ENCODE peak calls at places on chromosomes 16 and 17, in seven cellular contexts. J, A, I, Q, F, K and T are unnamed samples. For H3K9me3, the result is how much of the 10 kb centered on the place peaks cover.

GRCh38 chr17:75842411-75842810 is 1.8 kb downstream of the UNC13D start:
- DNase-seq in I (no peak), Q (no peak), K (no peak), A (no peak), F (peak), J (no peak), T (no peak)

GRCh38 chr16:85384831-85385462 is 228.2 kb upstream of the GSE1 start:
- DNase-seq in J (no peak), F (peak), K (peak), I (peak), Q (no peak), A (no peak), T (peak)

GRCh38 chr17:41340934-41341861 is 9.4 kb downstream of the KRT33A start:
- DNase-seq in F (no peak), I (no peak), J (no peak), A (no peak), Q (no peak), K (no peak), T (no peak)

GRCh38 chr16:660132-660458 is 7.8 kb upstream of the RHOT2 start:
- DNase-seq in J (no peak), F (no peak), A (no peak), Q (no peak), I (no peak), K (no peak), T (no peak)

GRCh38 chr16:67055712-67056487 is 27.0 kb downstream of the CBFB start:
- DNase-seq in F (no peak), Q (peak), I (no peak), J (no peak), K (no peak), A (peak), T (no peak)

GRCh38 chr17:51091635-51092034 is 29.0 kb downstream of the SPAG9 start:
- DNase-seq in J (no peak), A (no peak), K (no peak), Q (no peak), F (no peak), I (no peak), T (no peak)

GRCh38 chr17:48143629-48144028 is 36.1 kb downstream of the SNX11 start:
- DNase-seq in Q (no peak), I (no peak), J (no peak), A (no peak), K (no peak), F (no peak), T (no peak)

GRCh38 chr16:64408699-64409098 is 713.2 kb downstream of the CDH11 start:
- DNase-seq in Q (no peak), F (no peak), J (no peak), A (no peak), I (no peak), K (no peak), T (no peak)

GRCh38 chr17:65297916-65298315 is 160.7 kb downstream of the RGS9 start:
- DNase-seq in J (no peak), A (no peak), K (no peak), F (no peak), Q (no peak), I (no peak), T (no peak)

GRCh38 chr16:78895661-78896060 is 704.9 kb downstream of the MAF start:
- DNase-seq in Q (no peak), J (no peak), F (no peak), I (no peak), K (no peak), A (no peak), T (no peak)

GRCh38 chr16:79613009-79613408 is 12.5 kb upstream of the MAF start:
- DNase-seq in Q (no peak), A (no peak), K (no peak), F (no peak), I (no peak), J (no peak), T (no peak)

GRCh38 chr16:54928421-54929089 is 2.1 kb upstream of the IRX5 start:
- DNase-seq in Q (peak), I (peak), K (peak), A (peak), F (no peak), J (no peak), T (no peak)

GRCh38 chr17:17001874-17002520 is 30.1 kb upstream of the TNFRSF13B start:
- DNase-seq in K (peak), I (peak), A (peak), Q (peak), J (peak), F (peak), T (peak)

GRCh38 chr16:78500659-78501226 is 401.3 kb downstream of the WWOX start:
- DNase-seq in J (no peak), Q (no peak), I (no peak), K (no peak), F (no peak), A (no peak), T (no peak)

GRCh38 chr17:42116705-42117396 is 4.3 kb downstream of the KAT2A start:
- DNase-seq in K (peak), A (peak), I (peak), Q (peak), J (peak), F (peak), T (peak)

GRCh38 chr17:5011928-5012327 is 14.2 kb downstream of the KIF1C start:
- DNase-seq in A (no peak), J (no peak), I (no peak), K (no peak), Q (no peak), F (no peak), T (no peak)

GRCh38 chr16:29898786-29899515 is 399 bp downstream of the SEZ6L2 start:
- DNase-seq in J (no peak), F (no peak), A (peak), Q (peak), I (peak), K (no peak), T (peak)

GRCh38 chr17:58525239-58525638 is 10.8 kb upstream of the MTMR4 start:
- DNase-seq in F (peak), Q (no peak), K (peak), A (no peak), I (no peak), J (no peak), T (peak)

GRCh38 chr17:70041061-70041460 is 34.0 kb upstream of the KCNJ16 start:
- DNase-seq in A (no peak), K (no peak), Q (no peak), J (no peak), I (no peak), F (no peak), T (no peak)

GRCh38 chr17:40086150-40087044 is 14.0 kb downstream of the NR1D1 start:
- DNase-seq in J (no peak), F (no peak), Q (peak), K (peak), I (peak), A (peak), T (peak)

GRCh38 chr16:30585022-30585399 is 486 bp downstream of the ZNF785 start:
- DNase-seq in I (no peak), F (peak), J (no peak), K (no peak), Q (peak), A (no peak), T (peak)

GRCh38 chr16:81891734-81892364 is 112.8 kb downstream of the PLCG2 start:
- DNase-seq in K (no peak), J (no peak), A (no peak), I (no peak), F (peak), Q (no peak), T (no peak)

GRCh38 chr17:2062571-2063183 is 7.8 kb downstream of the HIC1 start:
- DNase-seq in Q (no peak), F (peak), A (no peak), J (no peak), I (no peak), K (peak), T (no peak)

GRCh38 chr17:66944365-66945203 is 19.9 kb upstream of the CACNG4 start:
- DNase-seq in I (no peak), F (no peak), J (no peak), A (no peak), Q (peak), K (no peak), T (no peak)

GRCh38 chr17:31691251-31691905 is 167.7 kb downstream of the COPRS start:
- DNase-seq in A (no peak), I (no peak), J (no peak), F (no peak), K (no peak), Q (no peak), T (no peak)

GRCh38 chr17:11506635-11507034 is 91.6 kb upstream of the DNAH9 start:
- DNase-seq in Q (no peak), F (no peak), I (no peak), J (no peak), K (no peak), A (no peak), T (no peak)

GRCh38 chr16:12262454-12263180 is 286.1 kb downstream of the SNX29 start:
- DNase-seq in I (peak), J (no peak), A (no peak), Q (no peak), F (no peak), K (no peak), T (peak)

GRCh38 chr16:11272484-11272883 is 945 bp downstream of the PRM3 start:
- DNase-seq in I (no peak), A (no peak), F (no peak), J (no peak), Q (no peak), K (no peak), T (no peak)

GRCh38 chr17:13865650-13866049 is 203.7 kb upstream of the COX10 start:
- DNase-seq in A (no peak), K (no peak), I (no peak), Q (no peak), J (no peak), F (peak), T (no peak)

GRCh38 chr17:45131616-45132301 is 556 bp downstream of the PLCD3 start:
- DNase-seq in I (peak), K (peak), F (peak), J (no peak), A (no peak), Q (peak), T (peak)

GRCh38 chr17:79042421-79043190 is 18.6 kb downstream of the C1QTNF1 start:
- DNase-seq in J (peak), I (peak), F (peak), A (peak), K (peak), Q (peak), T (peak)

GRCh38 chr16:25109643-25110042 is 1.9 kb upstream of the LCMT1 start:
- DNase-seq in F (peak), K (no peak), A (peak), Q (no peak), I (no peak), J (no peak), T (peak)

GRCh38 chr17:31967643-31968042 is 30.8 kb downstream of the SUZ12 start:
- DNase-seq in Q (no peak), J (no peak), F (no peak), I (no peak), A (no peak), K (no peak), T (no peak)

GRCh38 chr17:1883536-1883935 is 53.7 kb downstream of the RPA1 start:
- DNase-seq in I (no peak), J (no peak), K (no peak), Q (no peak), F (no peak), A (no peak), T (no peak)

GRCh38 chr17:57085448-57086068 is 512 bp downstream of the AKAP1 start:
- DNase-seq in A (peak), K (peak), I (peak), Q (peak), F (peak), J (peak), T (peak)

GRCh38 chr17:44906987-44907681 is 7.9 kb upstream of the EFTUD2 start:
- DNase-seq in J (no peak), A (no peak), F (no peak), I (no peak), K (no peak), Q (no peak), T (no peak)

GRCh38 chr16:25033852-25034251 is 18.7 kb upstream of the ARHGAP17 start:
- DNase-seq in J (no peak), I (no peak), A (no peak), K (no peak), Q (no peak), F (peak), T (no peak)

GRCh38 chr17:21688293-21688949 is 3.9 kb upstream of the KCNJ18 start:
- DNase-seq in Q (no peak), J (no peak), I (no peak), F (no peak), K (no peak), A (no peak), T (no peak)
- H3K9me3 ChIP-seq in Q (under half), J (under half), I (under half), F (under half), K (under half), A (under half), T (under half)

GRCh38 chr16:16158741-16159374 is 64.4 kb downstream of the ABCC6 start:
- DNase-seq in J (no peak), F (no peak), Q (no peak), I (no peak), A (no peak), K (no peak), T (no peak)
- TF ChIP-seq EP300 in J (no peak), F (no peak), Q (no peak), I (no peak), A (no peak), K (no peak), T (no peak)

GRCh38 chr16:3321802-3322201 is 16.5 kb downstream of the ZNF75A start:
- DNase-seq in A (no peak), I (no peak), K (no peak), J (no peak), F (no peak), Q (no peak), T (no peak)
- H3K9me3 ChIP-seq in A (half or more), I (under half), K (half or more), J (half or more), F (under half), Q (under half), T (half or more)

GRCh38 chr17:83108709-83109108 is 29.3 kb downstream of the METRNL start:
- DNase-seq in K (no peak), F (no peak), I (no peak), Q (no peak), A (no peak), J (no peak), T (no peak)

GRCh38 chr17:83109386-83109785 is 30.0 kb downstream of the METRNL start:
- DNase-seq in K (no peak), Q (no peak), A (no peak), J (no peak), F (no peak), I (no peak), T (no peak)

GRCh38 chr17:83110755-83111154 is 31.3 kb downstream of the METRNL start:
- DNase-seq in F (peak), I (no peak), J (no peak), K (no peak), Q (peak), A (no peak), T (no peak)

GRCh38 chr17:83111516-83112282 is 32.3 kb downstream of the METRNL start:
- DNase-seq in F (peak), I (no peak), J (no peak), A (no peak), K (no peak), Q (no peak), T (no peak)

GRCh38 chr17:83109793-83110645 is 30.6 kb downstream of the METRNL start:
- DNase-seq in I (peak), F (peak), Q (peak), K (peak), J (peak), A (peak), T (peak)
- TF ChIP-seq EP300 in I (no peak), F (no peak), Q (peak), K (no peak), J (peak), A (peak), T (no peak)

DNA sequence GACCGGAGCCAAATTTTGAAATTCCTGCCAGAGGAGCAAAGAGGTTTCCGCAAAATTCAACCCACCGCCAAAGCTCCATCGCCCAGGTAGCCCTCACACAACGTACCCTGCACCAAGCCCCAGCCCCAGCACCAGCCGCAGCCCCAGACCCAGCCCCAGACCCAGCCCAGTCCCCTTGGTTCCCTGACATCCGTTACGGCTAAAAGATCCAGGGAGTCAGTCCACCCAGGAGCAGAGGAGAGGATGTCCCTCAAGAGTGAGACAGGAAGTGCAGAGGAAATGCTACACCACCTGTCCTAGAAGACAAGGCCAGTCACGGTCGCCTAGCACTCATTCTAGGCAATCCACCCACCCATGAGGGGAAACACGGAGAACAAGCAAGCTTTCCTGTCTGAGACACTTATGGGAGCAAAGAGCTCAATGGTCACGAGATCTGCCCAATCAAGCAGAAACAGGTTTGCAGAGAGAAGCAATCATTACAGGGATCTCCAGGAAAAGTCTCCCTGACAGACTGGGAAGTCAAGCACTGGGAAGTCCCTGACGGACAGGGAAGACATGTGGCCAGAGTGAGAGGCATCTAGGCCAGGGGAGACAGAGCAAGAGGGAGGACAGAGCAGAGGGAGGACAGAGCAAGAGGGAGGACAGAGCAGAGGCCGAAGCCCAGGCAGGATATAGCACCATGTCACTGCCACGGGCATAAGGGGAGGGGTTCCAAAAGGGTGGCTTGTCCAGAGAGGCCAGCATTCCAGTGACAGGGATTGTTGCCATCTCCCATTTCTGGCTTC is 15.0 kb upstream of the KCNJ18 start:
- DNase-seq in F (peak), J (no peak), K (no peak), A (no peak), I (no peak), Q (no peak), T (no peak)
- H3K9me3 ChIP-seq in F (under half), J (under half), K (under half), A (under half), I (under half), Q (under half), T (under half)

GRCh38 chr16:69404275-69404805 is 18.5 kb upstream of the TERF2 start:
- DNase-seq in A (peak), I (peak), K (no peak), Q (no peak), J (no peak), F (no peak), T (peak)
- TF ChIP-seq EP300 in A (peak), I (no peak), K (no peak), Q (no peak), J (no peak), F (no peak), T (no peak)

GRCh38 chr16:31767267-31767666 is 106.3 kb upstream of the ZNF267 start:
- DNase-seq in A (no peak), Q (no peak), F (no peak), J (no peak), K (no peak), I (no peak), T (no peak)
- H3K9me3 ChIP-seq in A (half or more), Q (under half), F (under half), J (half or more), K (under half), I (half or more), T (half or more)

GRCh38 chr16:19722981-19723380 is 4.9 kb downstream of the IQCK start:
- DNase-seq in F (no peak), Q (no peak), J (no peak), I (no peak), A (no peak), K (no peak), T (no peak)

GRCh38 chr16:19717319-19717718 is 708 bp downstream of the KNOP1 start:
- DNase-seq in Q (no peak), J (no peak), K (no peak), F (peak), A (peak), I (no peak), T (no peak)

GRCh38 chr16:19718624-19718965 is 524 bp downstream of the IQCK start:
- DNase-seq in I (no peak), K (no peak), A (peak), Q (no peak), F (no peak), J (no peak), T (no peak)

GRCh38 chr16:19717781-19718623 is at the start of the genes IQCK and KNOP1:
- DNase-seq in Q (peak), K (peak), F (peak), I (peak), J (peak), A (peak), T (peak)

DNA sequence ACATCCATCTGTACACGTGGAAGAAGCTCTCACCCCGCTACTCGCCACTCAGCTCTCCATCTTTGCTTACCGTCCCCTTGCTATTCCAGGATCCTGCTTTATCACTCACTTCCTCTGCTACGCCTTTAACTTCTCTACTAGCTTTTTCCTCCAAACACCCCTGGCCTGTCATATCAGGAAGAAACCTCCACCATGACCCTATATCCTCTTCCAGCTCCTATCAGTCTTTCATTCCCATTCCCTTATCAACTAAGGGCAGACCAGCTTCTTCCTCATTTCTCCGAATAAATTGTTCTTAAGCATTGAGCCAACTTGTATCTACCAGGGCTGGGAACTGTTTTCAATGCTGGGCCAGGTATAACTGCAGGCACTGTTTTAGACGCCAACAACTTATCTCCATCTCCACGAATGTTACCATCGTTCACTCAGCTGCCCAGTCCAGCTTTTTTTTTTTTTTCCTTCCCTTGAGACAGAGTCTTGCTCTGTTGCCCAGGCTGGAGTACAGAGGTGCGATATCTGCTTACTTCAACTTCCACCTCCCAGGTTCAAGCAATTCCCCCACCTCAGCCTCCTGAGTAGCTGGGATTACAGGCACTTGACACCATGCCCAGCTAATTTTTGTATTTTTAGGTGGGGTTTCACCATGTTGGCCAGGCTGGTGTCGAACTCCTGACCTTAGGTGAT is 4.3 kb downstream of the IQCK start:
- DNase-seq in J (no peak), Q (no peak), A (no peak), F (no peak), K (no peak), I (no peak), T (no peak)
- TF ChIP-seq EP300 in J (no peak), Q (no peak), A (no peak), F (no peak), K (no peak), I (no peak), T (no peak)

GRCh38 chr17:22505660-22506059 is 813.3 kb downstream of the KCNJ18 start:
- DNase-seq in K (no peak), J (no peak), A (no peak), I (no peak), F (no peak), Q (no peak), T (no peak)

GRCh38 chr17:22506231-22506630 is 813.9 kb downstream of the KCNJ18 start:
- DNase-seq in F (no peak), K (no peak), J (no peak), I (no peak), Q (no peak), A (no peak), T (no peak)

GRCh38 chr17:22507823-22508222 is 815.5 kb downstream of the KCNJ18 start:
- DNase-seq in K (no peak), F (no peak), J (no peak), I (no peak), A (no peak), Q (no peak), T (no peak)

GRCh38 chr17:22503322-22503899 is 811.1 kb downstream of the KCNJ18 start:
- DNase-seq in Q (no peak), A (no peak), K (no peak), F (no peak), J (no peak), I (no peak), T (no peak)

DNA sequence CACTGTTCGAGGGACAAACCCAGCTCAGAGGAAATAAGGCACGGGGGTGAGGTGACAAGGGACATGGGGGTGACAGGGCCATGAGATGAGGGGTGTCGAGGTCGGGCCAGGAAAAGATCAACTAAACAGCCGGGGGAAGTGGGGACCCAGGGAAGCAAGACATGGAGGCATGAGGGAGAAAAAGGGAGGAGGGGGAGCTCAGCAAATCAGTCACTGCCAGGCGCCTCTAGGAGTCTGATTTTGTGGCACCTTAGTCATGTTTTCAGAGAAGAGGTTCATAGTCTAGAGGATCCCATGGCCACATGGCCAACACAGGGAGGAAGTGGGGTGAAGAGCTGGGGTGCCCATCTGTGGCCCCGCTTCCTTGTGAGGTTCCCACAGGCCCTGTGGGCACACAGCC is 814.5 kb downstream of the KCNJ18 start:
- DNase-seq in J (no peak), Q (no peak), K (no peak), F (no peak), A (no peak), I (no peak), T (no peak)
- H3K9me3 ChIP-seq in J (under half), Q (under half), K (under half), F (under half), A (under half), I (under half), T (under half)